ENCODE peak calls at places on chromosomes 16 and 17, in five cellular contexts. J, R, K, T and W are unnamed samples.

GRCh38 chr17:60542066-60542465 is 16.0 kb upstream of the APPBP2 start:
- DNase-seq in T (no peak), K (no peak), J (no peak), R (no peak), W (no peak)

GRCh38 chr17:19727466-19728113 is 11.2 kb upstream of the SLC47A2 start:
- DNase-seq in R (peak), K (peak), T (no peak), J (peak), W (peak)

GRCh38 chr17:15306406-15306970 is 34.9 kb downstream of the TEKT3 start:
- DNase-seq in K (no peak), R (no peak), T (no peak), J (no peak), W (no peak)

GRCh38 chr17:66647391-66647983 is 187.4 kb upstream of the CACNG5 start:
- DNase-seq in J (no peak), T (no peak), K (no peak), R (no peak), W (no peak)

GRCh38 chr16:87648698-87649487 is 46.6 kb downstream of the JPH3 start:
- DNase-seq in J (no peak), K (no peak), R (no peak), T (peak), W (no peak)

GRCh38 chr16:89619880-89620279 is 6.4 kb downstream of the DPEP1 start:
- DNase-seq in R (no peak), T (no peak), K (no peak), J (no peak), W (no peak)

GRCh38 chr17:68821860-68822693 is 133.1 kb downstream of the ABCA8 start:
- DNase-seq in J (peak), R (no peak), T (peak), K (peak), W (peak)

GRCh38 chr17:42316755-42317154 is 28.5 kb downstream of the STAT5A start:
- DNase-seq in R (no peak), J (no peak), K (no peak), T (no peak), W (no peak)

GRCh38 chr17:2704031-2704889 is 7.3 kb downstream of the CLUH start:
- DNase-seq in J (no peak), K (no peak), R (no peak), T (no peak), W (no peak)

GRCh38 chr16:29784901-29785500 is 5.5 kb upstream of the KIF22 start:
- DNase-seq in R (peak), T (peak), K (no peak), J (no peak), W (no peak)

GRCh38 chr17:79587945-79588344 is 22.9 kb downstream of the RBFOX3 start:
- DNase-seq in R (no peak), T (no peak), K (no peak), J (no peak), W (no peak)

GRCh38 chr17:72063262-72063661 is 57.6 kb upstream of the SOX9 start:
- DNase-seq in K (peak), J (no peak), R (no peak), T (peak), W (no peak)

GRCh38 chr16:4409081-4409932 is 7.1 kb downstream of the CORO7 start:
- DNase-seq in T (no peak), J (no peak), R (no peak), K (no peak), W (no peak)

GRCh38 chr16:13148836-13149235 is 247.4 kb downstream of the SHISA9 start:
- DNase-seq in T (no peak), R (no peak), J (no peak), K (no peak), W (no peak)

GRCh38 chr16:24671455-24671954 is 57.9 kb upstream of the TNRC6A start:
- DNase-seq in K (no peak), R (no peak), J (no peak), T (no peak), W (no peak)

GRCh38 chr16:80460988-80461387 is 79.8 kb upstream of the DYNLRB2 start:
- DNase-seq in J (no peak), K (no peak), T (no peak), R (no peak), W (no peak)

GRCh38 chr17:45436625-45437460 is 4.2 kb upstream of the ARHGAP27 start:
- DNase-seq in R (no peak), T (no peak), K (no peak), J (no peak), W (no peak)

GRCh38 chr17:8421571-8421970 is 14.1 kb upstream of the NDEL1 start:
- DNase-seq in J (no peak), R (no peak), K (peak), T (no peak), W (no peak)

GRCh38 chr16:74601131-74601871 is 5.6 kb downstream of the GLG1 start:
- DNase-seq in T (peak), R (no peak), J (no peak), K (no peak), W (no peak)

GRCh38 chr17:78796134-78796900 is 14.2 kb upstream of the CYTH1 start:
- DNase-seq in R (no peak), T (no peak), K (no peak), J (no peak), W (no peak)

GRCh38 chr16:28189237-28189636 is 22.5 kb downstream of the XPO6 start:
- DNase-seq in T (no peak), K (no peak), J (no peak), R (no peak), W (no peak)

GRCh38 chr17:82419471-82419995 is 1.1 kb upstream of the OGFOD3 start:
- DNase-seq in K (no peak), R (no peak), J (no peak), T (no peak), W (no peak)

GRCh38 chr17:38701504-38702165 is 3.4 kb upstream of the MLLT6 start:
- DNase-seq in T (peak), J (no peak), K (no peak), R (no peak), W (no peak)

GRCh38 chr17:67415291-67415690 is 38.2 kb downstream of the PITPNC1 start:
- DNase-seq in T (no peak), K (no peak), J (no peak), R (no peak), W (no peak)

GRCh38 chr17:7774037-7774659 is 56.6 kb downstream of the DNAH2 start:
- DNase-seq in K (peak), R (no peak), J (peak), T (peak), W (peak)

GRCh38 chr17:77887464-77888241 is 70.8 kb upstream of the TNRC6C start:
- DNase-seq in R (peak), K (peak), J (peak), T (peak), W (peak)